ENCODE peak calls at places on chromosome 18, in seven cellular contexts. K, F, X, P, W, I and T are unnamed samples.

GRCh38 chr18:76801567-76802505 is 20.5 kb upstream of the ZNF236 start:
- DNase-seq in X (no peak), I (peak; percentile 24), K (peak; percentile 74), W (no peak), P (no peak), F (peak; percentile 91), T (peak; percentile 88)

GRCh38 chr18:48762836-48763713 is 187.7 kb downstream of the SMAD7 start:
- DNase-seq in P (no peak), I (no peak), F (no peak), K (no peak), W (no peak), X (no peak), T (no peak)

GRCh38 chr18:9404565-9405060 is 70.0 kb downstream of the TWSG1 start:
- DNase-seq in I (no peak), F (no peak), X (no peak), W (no peak), P (no peak), K (peak; percentile 69), T (no peak)

GRCh38 chr18:657311-657997 is at the start of gene TYMS:
- DNase-seq in I (peak; percentile 55), K (peak; percentile 84), X (no peak), P (peak; percentile 63), F (peak; percentile 89), W (no peak), T (no peak)

GRCh38 chr18:49015886-49016647 is 65.3 kb upstream of the SMAD7 start:
- DNase-seq in P (no peak), F (no peak), I (no peak), K (no peak), W (no peak), X (no peak), T (no peak)

GRCh38 chr18:76668546-76668945 is 153.8 kb upstream of the ZNF236 start:
- DNase-seq in P (no peak), W (no peak), F (no peak), I (no peak), K (no peak), X (no peak), T (no peak)

GRCh38 chr18:79852561-79853302 is 55.0 kb downstream of the KCNG2 start:
- DNase-seq in F (no peak), W (no peak), X (no peak), I (peak; percentile 35), P (no peak), K (no peak), T (peak; percentile 43)

GRCh38 chr18:79645291-79645983 is 34.2 kb upstream of the CTDP1 start:
- DNase-seq in X (no peak), P (no peak), K (no peak), I (no peak), W (no peak), F (no peak), T (no peak)

GRCh38 chr18:63298393-63299015 is 21.1 kb downstream of the BCL2 start:
- DNase-seq in K (no peak), F (no peak), W (no peak), P (no peak), X (no peak), I (no peak), T (no peak)

GRCh38 chr18:74623047-74623816 is 25.6 kb downstream of the ZNF407 start:
- DNase-seq in I (no peak), W (no peak), P (peak; percentile 10), X (no peak), F (no peak), K (no peak), T (no peak)

GRCh38 chr18:78875268-78875997 is 104.2 kb upstream of the SALL3 start:
- DNase-seq in I (peak; percentile 8), K (peak; percentile 36), W (no peak), X (peak; percentile 22), F (peak; percentile 38), P (peak; percentile 19), T (peak; percentile 36)

GRCh38 chr18:57624988-57625387 is 3.4 kb upstream of the NARS1 start:
- DNase-seq in I (no peak), W (no peak), F (no peak), X (no peak), K (no peak), P (peak; percentile 15), T (no peak)
- TF ChIP-seq SIN3A in I (no peak), W (no peak), F (no peak), X (no peak), K (no peak), P (no peak), T (no peak)

GRCh38 chr18:54949588-54949987 is 9.7 kb downstream of the CCDC68 start:
- DNase-seq in X (no peak), K (no peak), W (no peak), P (no peak), F (no peak), I (no peak), T (no peak)

GRCh38 chr18:54948350-54948837 is 10.9 kb downstream of the CCDC68 start:
- DNase-seq in F (no peak), X (no peak), I (peak; percentile 88), K (no peak), P (no peak), W (no peak), T (no peak)

GRCh38 chr18:54946149-54946581 is 13.1 kb downstream of the CCDC68 start:
- DNase-seq in X (no peak), K (peak; percentile 14), W (peak; percentile 8), F (no peak), I (peak; percentile 93), P (peak; percentile 26), T (no peak)

GRCh38 chr18:54947115-54947514 is 12.1 kb downstream of the CCDC68 start:
- DNase-seq in K (no peak), P (no peak), W (no peak), X (no peak), F (no peak), I (no peak), T (no peak)

GRCh38 chr18:54950221-54950620 is 9.0 kb downstream of the CCDC68 start:
- DNase-seq in F (no peak), K (no peak), W (no peak), X (no peak), P (peak; percentile 26), I (peak; percentile 36), T (no peak)
- TF ChIP-seq CTCF in F (peak; percentile 39), K (peak; percentile 28), W (peak; percentile 10), X (peak; percentile 25), P (peak; percentile 38), I (peak; percentile 69), T (peak; percentile 5)

GRCh38 chr18:50849448-50849847 is 29.5 kb upstream of the ME2 start:
- DNase-seq in P (no peak), W (no peak), F (no peak), I (no peak), K (no peak), X (no peak), T (no peak)

GRCh38 chr18:50844960-50845359 is 25.1 kb upstream of the MRO start:
- DNase-seq in X (no peak), W (no peak), P (no peak), I (no peak), K (no peak), F (no peak), T (no peak)

GRCh38 chr18:50844554-50844953 is 24.7 kb upstream of the MRO start:
- DNase-seq in F (no peak), X (no peak), I (no peak), P (no peak), W (no peak), K (no peak), T (no peak)

GRCh38 chr18:50848038-50848437 is 28.2 kb upstream of the MRO start:
- DNase-seq in P (no peak), W (no peak), I (no peak), F (no peak), X (no peak), K (no peak), T (no peak)

GRCh38 chr18:50847192-50847591 is 27.4 kb upstream of the MRO start:
- DNase-seq in I (no peak), X (no peak), F (no peak), W (no peak), P (no peak), K (no peak), T (no peak)
- TF ChIP-seq SIN3A in I (no peak), X (no peak), F (no peak), W (no peak), P (no peak), K (no peak), T (no peak)

DNA sequence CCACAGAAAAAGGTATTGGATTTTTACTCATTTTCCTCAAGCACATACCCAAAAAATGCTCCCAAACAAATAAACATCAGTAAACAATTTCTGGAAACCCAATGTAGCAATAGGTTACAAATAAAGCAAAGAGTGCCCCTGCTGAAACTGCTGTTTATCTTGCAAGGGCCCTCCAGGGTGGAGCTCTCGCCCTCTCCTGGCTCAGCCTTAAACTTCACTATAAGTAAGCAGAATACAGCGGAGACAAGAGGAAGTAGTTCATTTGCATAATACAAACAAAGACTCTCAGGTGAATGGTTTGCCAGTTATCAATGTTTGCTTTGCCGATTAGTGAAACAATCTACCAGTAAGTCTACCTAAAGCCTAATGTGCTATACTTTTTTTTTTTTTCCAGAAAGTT is 437.6 kb downstream of the DLGAP1 start:
- DNase-seq in K (peak; percentile 13), F (no peak), X (no peak), P (peak; percentile 38), I (no peak), W (no peak), T (peak; percentile 46)
- TF ChIP-seq CTCF in K (peak; percentile 65), F (no peak), X (peak; percentile 62), P (peak; percentile 48), I (no peak), W (peak; percentile 35), T (peak; percentile 66)

GRCh38 chr18:23523429-23524212 is 20.3 kb downstream of the RMC1 start:
- DNase-seq in X (no peak), I (no peak), P (no peak), K (no peak), F (no peak), W (peak; percentile 16), T (no peak)

GRCh38 chr18:23528580-23529472 is 25.5 kb downstream of the RMC1 start:
- DNase-seq in K (peak; percentile 76), X (no peak), W (no peak), P (no peak), F (no peak), I (no peak), T (no peak)

GRCh38 chr18:23524213-23524707 is 20.9 kb downstream of the RMC1 start:
- DNase-seq in X (no peak), P (no peak), K (no peak), W (no peak), F (no peak), I (no peak), T (no peak)

GRCh38 chr18:23529597-23529996 is 26.3 kb downstream of the RMC1 start:
- DNase-seq in W (no peak), I (no peak), F (no peak), K (peak; percentile 72), X (peak; percentile 33), P (peak; percentile 81), T (no peak)

GRCh38 chr18:23526516-23527063 is 23.3 kb downstream of the RMC1 start:
- DNase-seq in K (no peak), I (no peak), F (no peak), P (no peak), W (no peak), X (no peak), T (no peak)
- TF ChIP-seq SIN3A in K (no peak), I (no peak), F (no peak), P (no peak), W (no peak), X (no peak), T (no peak)